ENCODE peak calls at places on chromosomes 13 and 19, in eight cellular contexts. E is A549, R is AG10803, S is IMR-90, I is MM.1S, W is mucosa of descending colon, F is AG09309, X is nephron progenitor cell. Q is an unnamed sample.

GRCh38 chr13:77516342-77516789 is 19.1 kb upstream of the SCEL start:
- DNase-seq in S (peak; percentile 44), W (no peak), F (no peak), E (no peak), R (peak; percentile 11), I (no peak), X (no peak), Q (no peak)

GRCh38 chr19:16456652-16457194 is 15.0 kb downstream of the EPS15L1 start:
- DNase-seq in W (no peak), E (no peak), R (no peak), S (no peak), X (no peak), F (no peak), I (no peak), Q (no peak)

GRCh38 chr13:90902255-90902654 is 445.2 kb upstream of the MIR17HG start:
- DNase-seq in F (no peak), W (no peak), I (no peak), E (no peak), R (no peak), S (no peak), X (no peak), Q (no peak)

GRCh38 chr13:60583911-60584753 is 187.1 kb downstream of the TDRD3 start:
- DNase-seq in I (no peak), E (peak; percentile 6), F (peak; percentile 73), W (no peak), R (peak; percentile 84), S (peak; percentile 73), X (no peak), Q (no peak)

GRCh38 chr19:24040621-24041020 is 46.4 kb upstream of the ZNF254 start:
- DNase-seq in S (no peak), I (no peak), F (no peak), W (no peak), R (no peak), X (no peak), E (no peak), Q (no peak)

GRCh38 chr19:4847190-4847973 is 15.9 kb upstream of the TICAM1 start:
- DNase-seq in R (no peak), S (no peak), W (no peak), X (no peak), E (no peak), I (no peak), F (no peak), Q (no peak)

GRCh38 chr19:1569997-1570396 is 1.9 kb upstream of the MEX3D start:
- DNase-seq in E (no peak), S (no peak), R (no peak), W (no peak), X (no peak), F (no peak), I (no peak), Q (no peak)

GRCh38 chr13:53694814-53695533 is 666.4 kb downstream of the OLFM4 start:
- DNase-seq in R (no peak), F (no peak), I (no peak), S (no peak), E (no peak), W (no peak), X (no peak), Q (no peak)

GRCh38 chr13:20489185-20489820 is 36.4 kb downstream of the CRYL1 start:
- DNase-seq in I (peak; percentile 61), S (peak; percentile 62), X (no peak), E (no peak), W (no peak), R (no peak), F (no peak), Q (no peak)

GRCh38 chr19:54660967-54661366 is 1.8 kb upstream of the LILRB4 start:
- DNase-seq in F (no peak), X (no peak), S (no peak), W (no peak), E (no peak), I (no peak), R (no peak), Q (no peak)

GRCh38 chr19:50555447-50556235 is 12.6 kb downstream of the LRRC4B start:
- DNase-seq in X (no peak), S (no peak), R (no peak), I (no peak), F (no peak), E (peak; percentile 64), W (no peak), Q (peak; percentile 61)

GRCh38 chr13:49214917-49215376 is 5.2 kb upstream of the MLNR start:
- DNase-seq in E (peak; percentile 31), W (peak; percentile 71), X (no peak), R (no peak), S (peak; percentile 6), F (no peak), I (peak; percentile 54), Q (no peak)

GRCh38 chr19:906480-906879 is 6.5 kb downstream of the R3HDM4 start:
- DNase-seq in W (no peak), F (no peak), X (no peak), R (no peak), E (no peak), I (no peak), S (no peak), Q (no peak)

GRCh38 chr13:32790731-32791130 is 204.5 kb downstream of the PDS5B start:
- DNase-seq in R (no peak), W (no peak), X (no peak), S (no peak), E (peak; percentile 26), F (no peak), I (no peak), Q (no peak)

GRCh38 chr19:46431824-46432223 is 3.1 kb upstream of the PNMA8C start:
- DNase-seq in W (no peak), S (no peak), E (peak; percentile 34), X (no peak), I (no peak), R (no peak), F (no peak), Q (no peak)
- TF ChIP-seq CTCF in W (no peak), S (no peak), E (no peak), X (no peak), I (no peak), R (peak; percentile 16), F (no peak), Q (peak; percentile 35)

GRCh38 chr13:103394670-103395069 is 328.5 kb upstream of the SLC10A2 start:
- DNase-seq in I (no peak), F (no peak), S (no peak), W (no peak), E (no peak), X (no peak), R (no peak), Q (no peak)

GRCh38 chr13:103386341-103386740 is 320.1 kb upstream of the SLC10A2 start:
- DNase-seq in R (no peak), S (no peak), F (no peak), I (no peak), W (no peak), X (no peak), E (peak; percentile 2), Q (no peak)

GRCh38 chr13:103388839-103389238 is 322.6 kb upstream of the SLC10A2 start:
- DNase-seq in I (no peak), S (no peak), E (no peak), X (no peak), W (no peak), R (no peak), F (no peak), Q (no peak)
- TF ChIP-seq CTCF in I (no peak), S (no peak), E (no peak), X (no peak), W (no peak), R (no peak), F (no peak), Q (no peak)

DNA sequence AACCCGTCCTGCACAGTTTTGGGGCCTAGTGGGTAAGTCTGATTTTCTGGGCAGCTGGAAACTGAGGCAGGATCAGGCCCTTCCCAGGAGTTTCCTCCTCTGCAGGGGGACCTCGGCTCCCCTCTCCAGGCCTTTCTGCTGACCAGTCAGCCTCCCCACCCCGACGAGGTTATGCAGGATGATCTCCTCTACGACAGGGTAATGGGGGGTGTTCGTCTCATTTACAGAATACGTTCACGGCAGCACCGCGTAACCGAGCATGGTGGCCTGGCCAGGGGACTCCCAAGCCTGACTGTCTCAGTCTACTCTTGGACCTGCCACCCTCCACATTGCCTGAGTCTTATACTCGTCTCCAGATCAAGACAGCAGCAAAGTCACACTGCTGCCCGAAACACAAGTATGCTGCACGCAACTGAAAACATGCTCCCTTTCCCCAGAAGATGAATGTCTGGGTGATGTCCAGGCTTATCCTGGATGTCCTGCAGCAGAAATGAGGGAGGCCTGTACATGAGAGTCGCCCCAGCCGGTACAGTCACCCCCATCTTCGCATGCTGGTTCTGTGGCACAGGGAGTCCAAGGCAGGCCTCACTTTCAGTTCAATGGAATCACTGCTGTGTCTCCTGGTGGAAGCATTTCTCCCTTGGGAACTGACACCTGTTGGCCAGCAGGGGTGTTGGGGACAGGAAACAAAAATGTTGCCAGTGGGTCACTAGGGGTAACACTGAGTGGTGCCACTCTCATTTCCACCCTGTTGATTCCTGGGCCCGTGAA is 120.8 kb downstream of the SOX1 start:
- DNase-seq in S (no peak), X (no peak), F (no peak), W (no peak), R (no peak), E (no peak), I (no peak), Q (no peak)
- TF ChIP-seq CTCF in S (no peak), X (no peak), F (no peak), W (no peak), R (no peak), E (no peak), I (no peak), Q (no peak)

GRCh38 chr19:22602631-22603272 is 31.4 kb upstream of the ZNF492 start:
- DNase-seq in S (no peak), R (no peak), W (no peak), F (no peak), E (no peak), X (no peak), I (no peak), Q (no peak)
- TF ChIP-seq CTCF in S (no peak), R (no peak), W (no peak), F (no peak), E (no peak), X (no peak), I (no peak), Q (no peak)

GRCh38 chr19:39846678-39847486 is 703 bp upstream of the FBL start:
- DNase-seq in S (no peak), R (peak; percentile 28), W (no peak), X (no peak), E (no peak), I (no peak), F (no peak), Q (no peak)

GRCh38 chr19:39843919-39844793 is 2.0 kb downstream of the FBL start:
- DNase-seq in I (peak; percentile 72), S (peak; percentile 58), X (no peak), E (peak; percentile 79), F (no peak), W (no peak), R (peak; percentile 60), Q (no peak)

GRCh38 chr19:39845172-39845571 is 1.0 kb downstream of the FBL start:
- DNase-seq in R (no peak), I (no peak), W (no peak), S (no peak), F (no peak), E (peak; percentile 28), X (no peak), Q (no peak)

GRCh38 chr19:39846176-39846677 is at the start of gene FBL:
- DNase-seq in I (peak; percentile 97), X (peak; percentile 99), F (peak; percentile 46), W (peak; percentile 97), R (peak; percentile 87), E (peak; percentile 96), S (peak; percentile 85), Q (peak; percentile 99)

GRCh38 chr19:39845621-39846175 is 481 bp downstream of the FBL start:
- DNase-seq in I (no peak), S (no peak), E (no peak), W (no peak), R (peak; percentile 15), F (no peak), X (peak; percentile 31), Q (peak; percentile 24)
- TF ChIP-seq CTCF in I (no peak), S (peak; percentile 20), E (no peak), W (no peak), R (no peak), F (no peak), X (no peak), Q (no peak)